ENCODE peak calls at places on chromosomes 12 and 14, in ten cellular contexts. One of them, this sample, is unnamed.

GRCh38 chr12:73421832-73422231 is 1115.8 kb upstream of the ATXN7L3B start:
- DNase-seq in psoas muscle: no peak
- DNase-seq in HS-5: peak; percentile 79
- DNase-seq in body of pancreas: no peak
- DNase-seq in fibroblast of gingiva: no peak
- DNase-seq in GM20000: peak; percentile 3
- DNase-seq in BJ: no peak
- DNase-seq in PC-9: no peak
- DNase-seq in AG08396: no peak
- DNase-seq in stimulated activated CD4-positive, alpha-beta T cell treated with anti-CD3 and anti-CD28 coated beads, TNF-alpha, amount 100 ng/mL, for 48 hours: no peak
- DNase-seq in this sample: no peak

GRCh38 chr12:27179399-27180214 is 64.5 kb upstream of the STK38L start:
- DNase-seq in fibroblast of gingiva: peak; percentile 62
- DNase-seq in AG08396: peak; percentile 60
- DNase-seq in stimulated activated CD4-positive, alpha-beta T cell treated with anti-CD3 and anti-CD28 coated beads, TNF-alpha, amount 100 ng/mL, for 48 hours: peak; percentile 18
- DNase-seq in body of pancreas: peak; percentile 11
- DNase-seq in PC-9: peak; percentile 73
- DNase-seq in BJ: peak; percentile 69
- DNase-seq in psoas muscle: no peak
- DNase-seq in HS-5: peak; percentile 79
- DNase-seq in GM20000: peak; percentile 52
- DNase-seq in this sample: peak; percentile 97

GRCh38 chr14:64012720-64013119 is 159.9 kb downstream of the SYNE2 start:
- DNase-seq in stimulated activated CD4-positive, alpha-beta T cell treated with anti-CD3 and anti-CD28 coated beads, TNF-alpha, amount 100 ng/mL, for 48 hours: no peak
- DNase-seq in psoas muscle: no peak
- DNase-seq in BJ: no peak
- DNase-seq in fibroblast of gingiva: no peak
- DNase-seq in AG08396: no peak
- DNase-seq in GM20000: no peak
- DNase-seq in body of pancreas: no peak
- DNase-seq in PC-9: no peak
- DNase-seq in HS-5: no peak
- DNase-seq in this sample: no peak

GRCh38 chr12:11986165-11986564 is 84.6 kb upstream of the BCL2L14 start:
- DNase-seq in fibroblast of gingiva: no peak
- DNase-seq in stimulated activated CD4-positive, alpha-beta T cell treated with anti-CD3 and anti-CD28 coated beads, TNF-alpha, amount 100 ng/mL, for 48 hours: no peak
- DNase-seq in PC-9: no peak
- DNase-seq in AG08396: no peak
- DNase-seq in GM20000: no peak
- DNase-seq in BJ: no peak
- DNase-seq in body of pancreas: no peak
- DNase-seq in HS-5: no peak
- DNase-seq in psoas muscle: no peak
- DNase-seq in this sample: no peak

GRCh38 chr14:102770147-102770909 is 6.9 kb upstream of the TRAF3 start:
- DNase-seq in body of pancreas: no peak
- DNase-seq in PC-9: no peak
- DNase-seq in BJ: no peak
- DNase-seq in fibroblast of gingiva: no peak
- DNase-seq in AG08396: no peak
- DNase-seq in HS-5: no peak
- DNase-seq in GM20000: no peak
- DNase-seq in psoas muscle: no peak
- DNase-seq in stimulated activated CD4-positive, alpha-beta T cell treated with anti-CD3 and anti-CD28 coated beads, TNF-alpha, amount 100 ng/mL, for 48 hours: no peak
- DNase-seq in this sample: no peak

GRCh38 chr14:23436327-23437141 is 1.1 kb upstream of the MYH7 start:
- DNase-seq in psoas muscle: no peak
- DNase-seq in AG08396: no peak
- DNase-seq in PC-9: no peak
- DNase-seq in stimulated activated CD4-positive, alpha-beta T cell treated with anti-CD3 and anti-CD28 coated beads, TNF-alpha, amount 100 ng/mL, for 48 hours: no peak
- DNase-seq in GM20000: no peak
- DNase-seq in fibroblast of gingiva: no peak
- DNase-seq in body of pancreas: peak; percentile 57
- DNase-seq in HS-5: no peak
- DNase-seq in BJ: no peak
- DNase-seq in this sample: no peak

GRCh38 chr14:105144231-105144665 is 24.3 kb downstream of the JAG2 start:
- DNase-seq in HS-5: no peak
- DNase-seq in PC-9: no peak
- DNase-seq in stimulated activated CD4-positive, alpha-beta T cell treated with anti-CD3 and anti-CD28 coated beads, TNF-alpha, amount 100 ng/mL, for 48 hours: no peak
- DNase-seq in BJ: no peak
- DNase-seq in GM20000: no peak
- DNase-seq in psoas muscle: no peak
- DNase-seq in AG08396: no peak
- DNase-seq in fibroblast of gingiva: no peak
- DNase-seq in body of pancreas: no peak
- DNase-seq in this sample: no peak

GRCh38 chr14:74765721-74766120 is 2.6 kb downstream of the YLPM1 start:
- DNase-seq in PC-9: no peak
- DNase-seq in stimulated activated CD4-positive, alpha-beta T cell treated with anti-CD3 and anti-CD28 coated beads, TNF-alpha, amount 100 ng/mL, for 48 hours: no peak
- DNase-seq in AG08396: no peak
- DNase-seq in BJ: no peak
- DNase-seq in HS-5: no peak
- DNase-seq in fibroblast of gingiva: no peak
- DNase-seq in GM20000: no peak
- DNase-seq in psoas muscle: no peak
- DNase-seq in body of pancreas: no peak
- DNase-seq in this sample: no peak

GRCh38 chr14:104753528-104754212 is 723 bp downstream of the SIVA1 start:
- DNase-seq in GM20000: no peak
- DNase-seq in fibroblast of gingiva: no peak
- DNase-seq in stimulated activated CD4-positive, alpha-beta T cell treated with anti-CD3 and anti-CD28 coated beads, TNF-alpha, amount 100 ng/mL, for 48 hours: no peak
- DNase-seq in psoas muscle: no peak
- DNase-seq in PC-9: no peak
- DNase-seq in HS-5: no peak
- DNase-seq in body of pancreas: peak; percentile 37
- DNase-seq in AG08396: no peak
- DNase-seq in BJ: no peak
- DNase-seq in this sample: no peak

GRCh38 chr14:42671636-42672035 is 1065.0 kb downstream of the LRFN5 start:
- DNase-seq in HS-5: peak; percentile 59
- DNase-seq in stimulated activated CD4-positive, alpha-beta T cell treated with anti-CD3 and anti-CD28 coated beads, TNF-alpha, amount 100 ng/mL, for 48 hours: no peak
- DNase-seq in body of pancreas: no peak
- DNase-seq in BJ: no peak
- DNase-seq in GM20000: no peak
- DNase-seq in PC-9: no peak
- DNase-seq in fibroblast of gingiva: no peak
- DNase-seq in AG08396: no peak
- DNase-seq in psoas muscle: no peak
- DNase-seq in this sample: no peak

GRCh38 chr14:104256025-104256424 is 117.6 kb downstream of the KIF26A start:
- DNase-seq in HS-5: no peak
- DNase-seq in body of pancreas: no peak
- DNase-seq in AG08396: no peak
- DNase-seq in fibroblast of gingiva: no peak
- DNase-seq in GM20000: no peak
- DNase-seq in stimulated activated CD4-positive, alpha-beta T cell treated with anti-CD3 and anti-CD28 coated beads, TNF-alpha, amount 100 ng/mL, for 48 hours: no peak
- DNase-seq in psoas muscle: no peak
- DNase-seq in BJ: no peak
- DNase-seq in PC-9: no peak
- DNase-seq in this sample: no peak

GRCh38 chr12:127987199-127987901 is 279.6 kb upstream of the TMEM132C start:
- DNase-seq in body of pancreas: no peak
- DNase-seq in GM20000: no peak
- DNase-seq in psoas muscle: peak; percentile 30
- DNase-seq in HS-5: no peak
- DNase-seq in PC-9: no peak
- DNase-seq in AG08396: peak; percentile 54
- DNase-seq in fibroblast of gingiva: no peak
- DNase-seq in stimulated activated CD4-positive, alpha-beta T cell treated with anti-CD3 and anti-CD28 coated beads, TNF-alpha, amount 100 ng/mL, for 48 hours: no peak
- DNase-seq in BJ: peak; percentile 65
- DNase-seq in this sample: peak; percentile 53

GRCh38 chr12:90216815-90217214 is 508.2 kb upstream of the ATP2B1 start:
- DNase-seq in stimulated activated CD4-positive, alpha-beta T cell treated with anti-CD3 and anti-CD28 coated beads, TNF-alpha, amount 100 ng/mL, for 48 hours: no peak
- DNase-seq in psoas muscle: no peak
- DNase-seq in BJ: no peak
- DNase-seq in AG08396: no peak
- DNase-seq in PC-9: no peak
- DNase-seq in HS-5: peak; percentile 10
- DNase-seq in GM20000: no peak
- DNase-seq in fibroblast of gingiva: no peak
- DNase-seq in body of pancreas: no peak
- DNase-seq in this sample: no peak

GRCh38 chr12:69733638-69734037 is 5.0 kb upstream of the RAB3IP start:
- DNase-seq in PC-9: no peak
- DNase-seq in HS-5: no peak
- DNase-seq in AG08396: no peak
- DNase-seq in psoas muscle: no peak
- DNase-seq in BJ: no peak
- DNase-seq in fibroblast of gingiva: no peak
- DNase-seq in body of pancreas: no peak
- DNase-seq in stimulated activated CD4-positive, alpha-beta T cell treated with anti-CD3 and anti-CD28 coated beads, TNF-alpha, amount 100 ng/mL, for 48 hours: no peak
- DNase-seq in GM20000: no peak
- DNase-seq in this sample: no peak

GRCh38 chr14:51093371-51094281 is 1.3 kb downstream of the TRIM9 start:
- DNase-seq in PC-9: no peak
- DNase-seq in psoas muscle: peak; percentile 29
- DNase-seq in BJ: no peak
- DNase-seq in AG08396: no peak
- DNase-seq in HS-5: no peak
- DNase-seq in body of pancreas: peak; percentile 52
- DNase-seq in stimulated activated CD4-positive, alpha-beta T cell treated with anti-CD3 and anti-CD28 coated beads, TNF-alpha, amount 100 ng/mL, for 48 hours: peak; percentile 40
- DNase-seq in GM20000: peak; percentile 67
- DNase-seq in fibroblast of gingiva: no peak
- DNase-seq in this sample: no peak

GRCh38 chr12:106235770-106236169 is 12.1 kb downstream of the CKAP4 start:
- DNase-seq in HS-5: no peak
- DNase-seq in psoas muscle: no peak
- DNase-seq in stimulated activated CD4-positive, alpha-beta T cell treated with anti-CD3 and anti-CD28 coated beads, TNF-alpha, amount 100 ng/mL, for 48 hours: no peak
- DNase-seq in body of pancreas: no peak
- DNase-seq in GM20000: no peak
- DNase-seq in fibroblast of gingiva: no peak
- DNase-seq in BJ: no peak
- DNase-seq in AG08396: no peak
- DNase-seq in PC-9: no peak
- DNase-seq in this sample: no peak

GRCh38 chr12:53499261-53500118 is at the start of gene MAP3K12:
- DNase-seq in BJ: no peak
- DNase-seq in HS-5: no peak
- DNase-seq in stimulated activated CD4-positive, alpha-beta T cell treated with anti-CD3 and anti-CD28 coated beads, TNF-alpha, amount 100 ng/mL, for 48 hours: peak; percentile 57
- DNase-seq in AG08396: peak; percentile 57
- DNase-seq in psoas muscle: peak; percentile 72
- DNase-seq in GM20000: peak; percentile 65
- DNase-seq in fibroblast of gingiva: peak; percentile 76
- DNase-seq in PC-9: peak; percentile 45
- DNase-seq in body of pancreas: peak; percentile 46
- DNase-seq in this sample: no peak

GRCh38 chr12:103855896-103856657 is 15.0 kb upstream of the NT5DC3 start:
- DNase-seq in BJ: no peak
- DNase-seq in body of pancreas: no peak
- DNase-seq in PC-9: no peak
- DNase-seq in AG08396: no peak
- DNase-seq in HS-5: no peak
- DNase-seq in GM20000: no peak
- DNase-seq in fibroblast of gingiva: no peak
- DNase-seq in psoas muscle: no peak
- DNase-seq in stimulated activated CD4-positive, alpha-beta T cell treated with anti-CD3 and anti-CD28 coated beads, TNF-alpha, amount 100 ng/mL, for 48 hours: no peak
- DNase-seq in this sample: no peak

GRCh38 chr14:31947076-31947475 is 130.0 kb upstream of the ARHGAP5 start:
- DNase-seq in GM20000: no peak
- DNase-seq in psoas muscle: no peak
- DNase-seq in PC-9: no peak
- DNase-seq in HS-5: no peak
- DNase-seq in BJ: no peak
- DNase-seq in AG08396: no peak
- DNase-seq in body of pancreas: no peak
- DNase-seq in stimulated activated CD4-positive, alpha-beta T cell treated with anti-CD3 and anti-CD28 coated beads, TNF-alpha, amount 100 ng/mL, for 48 hours: no peak
- DNase-seq in fibroblast of gingiva: no peak
- DNase-seq in this sample: no peak

GRCh38 chr14:90159147-90159546 is 97.2 kb upstream of the PSMC1 start:
- DNase-seq in psoas muscle: no peak
- DNase-seq in body of pancreas: no peak
- DNase-seq in stimulated activated CD4-positive, alpha-beta T cell treated with anti-CD3 and anti-CD28 coated beads, TNF-alpha, amount 100 ng/mL, for 48 hours: no peak
- DNase-seq in HS-5: no peak
- DNase-seq in GM20000: no peak
- DNase-seq in AG08396: no peak
- DNase-seq in BJ: no peak
- DNase-seq in fibroblast of gingiva: no peak
- DNase-seq in PC-9: no peak
- DNase-seq in this sample: no peak

GRCh38 chr14:65249471-65250161 is 147.3 kb upstream of the MAX start:
- DNase-seq in GM20000: no peak
- DNase-seq in HS-5: no peak
- DNase-seq in fibroblast of gingiva: no peak
- DNase-seq in body of pancreas: no peak
- DNase-seq in stimulated activated CD4-positive, alpha-beta T cell treated with anti-CD3 and anti-CD28 coated beads, TNF-alpha, amount 100 ng/mL, for 48 hours: no peak
- DNase-seq in AG08396: no peak
- DNase-seq in psoas muscle: no peak
- DNase-seq in BJ: no peak
- DNase-seq in PC-9: no peak
- DNase-seq in this sample: no peak

GRCh38 chr12:57535764-57536596 is 11.0 kb downstream of the DCTN2 start:
- DNase-seq in stimulated activated CD4-positive, alpha-beta T cell treated with anti-CD3 and anti-CD28 coated beads, TNF-alpha, amount 100 ng/mL, for 48 hours: no peak
- DNase-seq in BJ: no peak
- DNase-seq in HS-5: no peak
- DNase-seq in fibroblast of gingiva: no peak
- DNase-seq in AG08396: no peak
- DNase-seq in GM20000: no peak
- DNase-seq in psoas muscle: no peak
- DNase-seq in body of pancreas: no peak
- DNase-seq in PC-9: no peak
- DNase-seq in this sample: no peak

GRCh38 chr12:49543914-49544815 is 5.3 kb downstream of the KCNH3 start:
- DNase-seq in HS-5: no peak
- DNase-seq in AG08396: no peak
- DNase-seq in stimulated activated CD4-positive, alpha-beta T cell treated with anti-CD3 and anti-CD28 coated beads, TNF-alpha, amount 100 ng/mL, for 48 hours: no peak
- DNase-seq in GM20000: no peak
- DNase-seq in fibroblast of gingiva: no peak
- DNase-seq in psoas muscle: no peak
- DNase-seq in BJ: no peak
- DNase-seq in body of pancreas: no peak
- DNase-seq in PC-9: no peak
- DNase-seq in this sample: no peak

GRCh38 chr12:67853204-67853603 is 136.0 kb upstream of the IFNG-AS1 start:
- DNase-seq in BJ: peak; percentile 56
- DNase-seq in AG08396: no peak
- DNase-seq in stimulated activated CD4-positive, alpha-beta T cell treated with anti-CD3 and anti-CD28 coated beads, TNF-alpha, amount 100 ng/mL, for 48 hours: no peak
- DNase-seq in body of pancreas: no peak
- DNase-seq in psoas muscle: no peak
- DNase-seq in fibroblast of gingiva: peak; percentile 65
- DNase-seq in HS-5: no peak
- DNase-seq in PC-9: no peak
- DNase-seq in GM20000: no peak
- DNase-seq in this sample: peak; percentile 55

GRCh38 chr12:94289551-94290312 is 141.4 kb downstream of the PLXNC1 start:
- DNase-seq in AG08396: peak; percentile 32
- DNase-seq in body of pancreas: no peak
- DNase-seq in HS-5: peak; percentile 77
- DNase-seq in BJ: peak; percentile 77
- DNase-seq in fibroblast of gingiva: peak; percentile 77
- DNase-seq in psoas muscle: no peak
- DNase-seq in PC-9: no peak
- DNase-seq in stimulated activated CD4-positive, alpha-beta T cell treated with anti-CD3 and anti-CD28 coated beads, TNF-alpha, amount 100 ng/mL, for 48 hours: no peak
- DNase-seq in GM20000: no peak
- DNase-seq in this sample: peak; percentile 56

GRCh38 chr14:90728951-90729350 is 87.3 kb downstream of the TTC7B start:
- DNase-seq in BJ: no peak
- DNase-seq in AG08396: no peak
- DNase-seq in psoas muscle: no peak
- DNase-seq in HS-5: no peak
- DNase-seq in fibroblast of gingiva: no peak
- DNase-seq in PC-9: no peak
- DNase-seq in stimulated activated CD4-positive, alpha-beta T cell treated with anti-CD3 and anti-CD28 coated beads, TNF-alpha, amount 100 ng/mL, for 48 hours: no peak
- DNase-seq in GM20000: no peak
- DNase-seq in body of pancreas: no peak
- DNase-seq in this sample: no peak

GRCh38 chr12:127401005-127401404 is 866.0 kb upstream of the TMEM132C start:
- DNase-seq in HS-5: peak; percentile 77
- DNase-seq in GM20000: no peak
- DNase-seq in BJ: no peak
- DNase-seq in fibroblast of gingiva: no peak
- DNase-seq in psoas muscle: no peak
- DNase-seq in AG08396: peak; percentile 28
- DNase-seq in stimulated activated CD4-positive, alpha-beta T cell treated with anti-CD3 and anti-CD28 coated beads, TNF-alpha, amount 100 ng/mL, for 48 hours: no peak
- DNase-seq in PC-9: no peak
- DNase-seq in body of pancreas: no peak
- DNase-seq in this sample: no peak